ENCODE peak calls at places on chromosomes 6 and 20, in four cellular contexts. One of them, this sample, is unnamed.
A peak's percentile ranks its signal among the peaks of the same experiment; 100 is the strongest.

GRCh38 chr20:15564981-15565380 is 1008.3 kb downstream of the KIF16B start:
- DNase-seq in Peyer's patch: no peak
- DNase-seq in T-helper 22 cell: no peak
- DNase-seq in heart right ventricle: no peak
- DNase-seq in this sample: no peak

GRCh38 chr6:94751641-94752329 is 825.5 kb upstream of the MANEA start:
- DNase-seq in Peyer's patch: no peak
- DNase-seq in T-helper 22 cell: no peak
- DNase-seq in heart right ventricle: no peak
- DNase-seq in this sample: no peak

GRCh38 chr6:168179702-168180382 is 100.8 kb upstream of the FRMD1 start:
- DNase-seq in Peyer's patch: peak; percentile 13
- DNase-seq in T-helper 22 cell: no peak
- DNase-seq in heart right ventricle: no peak
- DNase-seq in this sample: no peak

GRCh38 chr6:93183513-93183912 is 235.8 kb downstream of the EPHA7 start:
- DNase-seq in Peyer's patch: no peak
- DNase-seq in T-helper 22 cell: no peak
- DNase-seq in heart right ventricle: no peak
- DNase-seq in this sample: no peak

GRCh38 chr6:139338845-139339244 is 35.6 kb downstream of the CITED2 start:
- DNase-seq in Peyer's patch: no peak
- DNase-seq in T-helper 22 cell: no peak
- DNase-seq in heart right ventricle: no peak
- DNase-seq in this sample: no peak

GRCh38 chr20:56163806-56164205 is 84.7 kb upstream of the MC3R start:
- DNase-seq in Peyer's patch: no peak
- DNase-seq in T-helper 22 cell: no peak
- DNase-seq in heart right ventricle: no peak
- DNase-seq in this sample: no peak

GRCh38 chr6:28695671-28696537 is 170.2 kb downstream of the GPX5 start:
- DNase-seq in Peyer's patch: no peak
- DNase-seq in T-helper 22 cell: no peak
- DNase-seq in heart right ventricle: no peak
- DNase-seq in this sample: no peak

GRCh38 chr6:89034586-89035251 is 45.8 kb upstream of the PNRC1 start:
- DNase-seq in Peyer's patch: no peak
- DNase-seq in T-helper 22 cell: no peak
- DNase-seq in heart right ventricle: no peak
- DNase-seq in this sample: no peak

GRCh38 chr6:45422541-45423110 is 44.9 kb upstream of the SUPT3H start:
- DNase-seq in Peyer's patch: peak; percentile 80
- DNase-seq in T-helper 22 cell: peak; percentile 60
- DNase-seq in heart right ventricle: peak; percentile 35
- DNase-seq in this sample: peak; percentile 60

GRCh38 chr20:24779166-24779565 is 169.9 kb upstream of the CST7 start:
- DNase-seq in Peyer's patch: peak; percentile 35
- DNase-seq in T-helper 22 cell: no peak
- DNase-seq in heart right ventricle: no peak
- DNase-seq in this sample: no peak

GRCh38 chr20:17898548-17898994 is 70.0 kb downstream of the SNX5 start:
- DNase-seq in Peyer's patch: peak; percentile 89
- DNase-seq in T-helper 22 cell: peak; percentile 16
- DNase-seq in heart right ventricle: peak; percentile 41
- DNase-seq in this sample: peak; percentile 21

GRCh38 chr20:63645218-63645617 is 8.0 kb downstream of the STMN3 start:
- DNase-seq in Peyer's patch: no peak
- DNase-seq in T-helper 22 cell: no peak
- DNase-seq in heart right ventricle: no peak
- DNase-seq in this sample: no peak

GRCh38 chr6:164099535-164099982 is 685.0 kb downstream of the QKI start:
- DNase-seq in Peyer's patch: no peak
- DNase-seq in T-helper 22 cell: no peak
- DNase-seq in heart right ventricle: no peak
- DNase-seq in this sample: no peak

GRCh38 chr6:152185158-152185574 is 377.7 kb downstream of the ESR1 start:
- DNase-seq in Peyer's patch: no peak
- DNase-seq in T-helper 22 cell: no peak
- DNase-seq in heart right ventricle: no peak
- DNase-seq in this sample: peak; percentile 8

GRCh38 chr6:160111812-160112211 is 9.8 kb upstream of the SLC22A1 start:
- DNase-seq in Peyer's patch: no peak
- DNase-seq in T-helper 22 cell: no peak
- DNase-seq in heart right ventricle: no peak
- DNase-seq in this sample: no peak

GRCh38 chr6:52019092-52019491 is 68.3 kb downstream of the PKHD1 start:
- DNase-seq in Peyer's patch: no peak
- DNase-seq in T-helper 22 cell: no peak
- DNase-seq in heart right ventricle: no peak
- DNase-seq in this sample: no peak

GRCh38 chr20:38049800-38050199 is 16.3 kb downstream of the RPRD1B start:
- DNase-seq in Peyer's patch: no peak
- DNase-seq in T-helper 22 cell: no peak
- DNase-seq in heart right ventricle: no peak
- DNase-seq in this sample: no peak

GRCh38 chr6:17988422-17988944 is 1.0 kb upstream of the KIF13A start:
- DNase-seq in Peyer's patch: no peak
- DNase-seq in T-helper 22 cell: no peak
- DNase-seq in heart right ventricle: no peak
- DNase-seq in this sample: no peak

GRCh38 chr6:45045253-45045601 is 282.9 kb upstream of the RUNX2 start:
- DNase-seq in Peyer's patch: no peak
- DNase-seq in T-helper 22 cell: no peak
- DNase-seq in heart right ventricle: no peak
- DNase-seq in this sample: no peak

GRCh38 chr6:128482642-128483041 is 37.8 kb downstream of the PTPRK start:
- DNase-seq in Peyer's patch: no peak
- DNase-seq in T-helper 22 cell: no peak
- DNase-seq in heart right ventricle: no peak
- DNase-seq in this sample: no peak

GRCh38 chr6:101779051-101779844 is 385.7 kb downstream of the GRIK2 start:
- DNase-seq in Peyer's patch: no peak
- DNase-seq in T-helper 22 cell: no peak
- DNase-seq in heart right ventricle: no peak
- DNase-seq in this sample: no peak

This sample was measured in effector memory CD4-positive, alpha-beta T cell.